ENCODE peak calls at places on chromosomes 4 and X, in six cellular contexts. B is GM12878, I is H1, M is HCT116, H is HepG2, R is K562. Q is an unnamed sample. For H3K4me1, the result is how much of the 10 kb centered on the place peaks cover.

GRCh38 chr4:182929296-182929695 is 12.1 kb upstream of the DCTD start:
- DNase-seq in B (no peak), I (no peak), M (no peak), H (peak), R (no peak), Q (no peak)

GRCh38 chr4:13642576-13642975 is 15.1 kb upstream of the BOD1L1 start:
- DNase-seq in B (no peak), I (no peak), M (no peak), H (no peak), R (no peak), Q (no peak)

GRCh38 chr4:87122252-87122651 is 98.2 kb downstream of the KLHL8 start:
- DNase-seq in B (no peak), I (no peak), M (no peak), H (no peak), R (no peak), Q (no peak)

GRCh38 chrX:115639481-115639880 is 78.5 kb downstream of the PLS3 start:
- DNase-seq in B (no peak), I (no peak), M (no peak), H (no peak), R (no peak), Q (no peak)

GRCh38 chr4:109611045-109611616 is 51.1 kb downstream of the MCUB start:
- DNase-seq in B (no peak), I (no peak), M (no peak), H (peak), R (no peak), Q (no peak)

GRCh38 chrX:42978655-42979379 is 200.9 kb upstream of the PPP1R2C start:
- DNase-seq in B (no peak), I (no peak), M (no peak), H (no peak), R (no peak), Q (no peak)

GRCh38 chr4:33850503-33850902 is 2393.8 kb downstream of the ARAP2 start:
- DNase-seq in B (no peak), I (no peak), M (no peak), H (no peak), R (no peak), Q (no peak)

GRCh38 chrX:39969099-39969825 is 128.5 kb downstream of the BCOR start:
- DNase-seq in B (no peak), I (peak), M (no peak), H (no peak), R (no peak), Q (no peak)

GRCh38 chrX:129984196-129984962 is 1.9 kb downstream of the BCORL1 start:
- DNase-seq in B (no peak), I (peak), M (no peak), H (no peak), R (peak), Q (no peak)

GRCh38 chr4:151012836-151013235 is 2.2 kb downstream of the LRBA start:
- DNase-seq in B (no peak), I (no peak), M (peak), H (no peak), R (no peak), Q (no peak)

DNA sequence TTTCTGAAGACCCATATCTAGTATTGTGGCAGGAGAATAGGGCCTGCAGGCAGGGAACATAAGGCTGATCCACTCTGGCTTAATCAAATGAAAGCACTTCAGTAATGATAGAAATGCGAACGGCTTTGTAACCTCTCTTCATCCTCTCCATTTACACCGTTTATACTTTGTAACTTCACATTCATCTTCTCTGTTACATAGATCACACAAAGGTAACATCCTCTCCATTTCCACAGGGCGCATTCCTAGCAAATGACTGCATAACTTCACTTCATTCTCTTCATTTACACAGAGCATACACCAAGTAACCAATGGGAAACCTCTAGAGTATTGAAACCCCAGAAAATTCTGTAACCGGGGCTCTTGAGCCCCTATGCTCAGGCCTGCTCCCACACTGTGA is 65.5 kb upstream of the SLC34A2 start:
- DNase-seq in B (no peak), I (no peak), M (no peak), H (no peak), R (no peak), Q (no peak)
- TF ChIP-seq ZNF274 in B (no peak), I (no peak), M (no peak), H (no peak), R (no peak), Q (no peak)

DNA sequence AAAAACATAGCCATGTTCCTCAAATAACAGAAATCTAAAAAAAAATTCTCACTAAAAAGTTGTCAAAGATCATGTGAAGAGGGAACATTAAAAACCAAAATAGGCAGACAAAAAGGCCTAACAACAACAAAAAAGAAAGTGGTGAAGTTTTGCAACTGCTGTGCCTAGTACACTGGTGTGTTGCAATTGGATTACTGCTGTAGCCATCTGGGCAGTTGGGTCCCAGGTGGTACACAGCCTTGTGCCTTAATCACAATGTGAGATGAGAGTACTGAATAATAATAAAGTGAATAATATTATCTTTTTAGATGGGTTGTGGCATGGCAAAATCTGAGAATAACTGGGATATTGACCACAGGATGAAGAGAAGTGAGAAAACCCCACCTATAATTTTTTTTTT is 12.0 kb downstream of the C4orf54 start:
- DNase-seq in B (no peak), I (no peak), M (no peak), H (no peak), R (no peak), Q (no peak)
- H3K4me1 ChIP-seq in B (under half), I (under half), M (under half), H (under half), R (under half), Q (under half)

DNA sequence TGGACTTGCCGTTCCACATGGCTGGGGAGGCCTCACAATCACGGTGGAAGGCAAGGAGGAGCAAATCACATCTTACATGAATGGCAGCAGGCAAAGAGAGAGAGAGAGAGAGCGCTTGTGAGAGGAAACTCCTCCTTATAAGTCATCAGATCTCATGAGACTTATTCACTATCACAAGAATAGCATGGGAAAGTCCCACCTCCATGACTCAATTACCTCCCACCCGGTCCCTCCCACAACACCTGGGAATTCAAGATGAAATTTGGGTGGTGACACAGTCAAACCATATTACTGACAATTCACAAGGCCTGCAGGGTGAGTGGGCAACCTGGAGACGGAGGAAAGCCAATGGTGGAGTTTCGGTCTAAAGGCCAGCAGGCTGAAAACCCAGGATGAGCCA is 394.3 kb upstream of the TRAM1L1 start:
- DNase-seq in B (no peak), I (no peak), M (no peak), H (no peak), R (no peak), Q (no peak)
- TF ChIP-seq ZNF274 in B (no peak), I (no peak), M (no peak), H (no peak), R (no peak), Q (no peak)

GRCh38 chr4:140130677-140131076 is 23.3 kb downstream of the MAML3 start:
- DNase-seq in B (no peak), I (no peak), M (peak), H (no peak), R (no peak), Q (no peak)
- H3K4me1 ChIP-seq in B (under half), I (under half), M (under half), H (under half), R (under half), Q (under half)

Q was measured in NT2/D1.